ENCODE peak calls at places on chromosome 17, in six cellular contexts. S is mammary epithelial cell; N is PC-9; K is left ventricle myocardium inferior; Q is OCI-LY7; U is CD8-positive, alpha-beta memory T cell. D is an unnamed sample. For H3K4me1 and H3K9me3, the result is how much of the 10 kb centered on the place peaks cover.

GRCh38 chr17:40646791-40647548 is 648 bp downstream of the SMARCE1 start:
- DNase-seq in S (peak), N (peak), K (no peak), Q (peak), U (no peak), D (no peak)

GRCh38 chr17:5772720-5773119 is 188.4 kb upstream of the NLRP1 start:
- DNase-seq in S (peak), N (no peak), K (no peak), Q (no peak), U (no peak), D (no peak)

GRCh38 chr17:80889897-80890550 is 101.6 kb upstream of the CHMP6 start:
- DNase-seq in S (no peak), N (no peak), K (no peak), Q (no peak), U (no peak), D (no peak)

GRCh38 chr17:3845361-3845753 is 689 bp downstream of the NCBP3 start:
- DNase-seq in S (peak), N (peak), K (no peak), Q (peak), U (no peak), D (no peak)

GRCh38 chr17:30600830-30601494 is 123.8 kb downstream of the GOSR1 start:
- DNase-seq in S (peak), N (no peak), K (no peak), Q (peak), U (peak), D (peak)

GRCh38 chr17:27379863-27380533 is 76.2 kb upstream of the KSR1 start:
- DNase-seq in S (peak), N (no peak), K (peak), Q (no peak), U (no peak), D (peak)

GRCh38 chr17:51238253-51238887 is 21.5 kb downstream of the MBTD1 start:
- DNase-seq in S (no peak), N (no peak), K (no peak), Q (peak), U (no peak), D (no peak)

GRCh38 chr17:29645516-29646051 is 22.9 kb upstream of the CORO6 start:
- DNase-seq in S (peak), N (no peak), K (peak), Q (no peak), U (no peak), D (peak)

GRCh38 chr17:49935526-49936210 is 33.3 kb upstream of the DLX4 start:
- DNase-seq in S (no peak), N (no peak), K (no peak), Q (no peak), U (no peak), D (no peak)

GRCh38 chr17:72749119-72749572 is 343.3 kb downstream of the SLC39A11 start:
- DNase-seq in S (no peak), N (no peak), K (no peak), Q (no peak), U (no peak), D (no peak)

GRCh38 chr17:19645608-19646250 is 2.8 kb upstream of the ALDH3A2 start:
- DNase-seq in S (no peak), N (no peak), K (no peak), Q (peak), U (peak), D (peak)

GRCh38 chr17:62994931-62995330 is 28.9 kb downstream of the TANC2 start:
- DNase-seq in S (no peak), N (no peak), K (no peak), Q (no peak), U (no peak), D (no peak)

GRCh38 chr17:30395398-30396022 is 16.8 kb downstream of the CPD start:
- DNase-seq in S (no peak), N (no peak), K (no peak), Q (no peak), U (no peak), D (no peak)

GRCh38 chr17:8060274-8060673 is 21.4 kb downstream of the ALOX15B start:
- DNase-seq in S (peak), N (no peak), K (no peak), Q (peak), U (peak), D (peak)

GRCh38 chr17:56317351-56318208 is 164.3 kb downstream of the ANKFN1 start:
- DNase-seq in S (no peak), N (no peak), K (no peak), Q (no peak), U (no peak), D (no peak)

GRCh38 chr17:39357978-39358377 is 43.4 kb downstream of the FBXL20 start:
- DNase-seq in S (no peak), N (no peak), K (no peak), Q (no peak), U (no peak), D (no peak)

GRCh38 chr17:1049446-1050225 is 52.7 kb downstream of the TIMM22 start:
- DNase-seq in S (no peak), N (no peak), K (peak), Q (no peak), U (no peak), D (no peak)

GRCh38 chr17:82095777-82096708 is 2.0 kb downstream of the FASN start:
- DNase-seq in S (peak), N (peak), K (peak), Q (no peak), U (no peak), D (no peak)

GRCh38 chr17:57926723-57927047 is 28.5 kb downstream of the CUEDC1 start:
- DNase-seq in S (no peak), N (no peak), K (no peak), Q (no peak), U (no peak), D (no peak)
- H3K27ac ChIP-seq in S (no peak), N (no peak), K (peak), Q (no peak), U (no peak), D (peak)

GRCh38 chr17:79840989-79841286 is 1.7 kb upstream of the CBX4 start:
- DNase-seq in S (no peak), N (no peak), K (no peak), Q (no peak), U (no peak), D (no peak)
- H3K4me1 ChIP-seq in S (under half), N (under half), K (half or more), Q (under half), U (half or more), D (half or more)

DNA sequence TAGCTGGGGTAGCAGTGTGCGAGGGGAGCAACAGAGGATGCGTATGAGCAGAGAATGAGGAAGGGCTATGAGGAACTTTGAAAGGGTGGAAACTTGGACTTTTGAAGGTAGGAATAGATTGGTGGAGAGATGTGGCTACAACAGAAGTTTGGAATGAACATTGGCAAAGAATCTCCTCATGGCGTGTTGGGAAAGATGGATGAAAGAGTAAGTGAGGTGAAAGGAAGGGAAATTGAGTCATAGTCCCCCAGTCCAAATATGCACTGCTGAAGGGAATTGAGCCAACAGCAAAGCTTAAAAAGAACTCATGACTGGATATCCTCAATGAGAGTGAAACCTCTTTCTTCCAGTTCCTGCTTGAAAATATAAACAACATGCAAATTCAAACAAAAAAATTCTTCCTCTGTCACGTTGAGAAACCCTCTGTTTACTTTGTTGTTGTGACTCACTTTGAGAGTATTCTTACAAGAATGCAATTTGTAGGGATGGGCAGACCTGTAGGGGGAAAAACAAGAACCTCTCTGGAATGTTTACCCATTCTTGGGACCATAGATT is 313.2 kb upstream of the KCNJ16 start:
- DNase-seq in S (peak), N (peak), K (no peak), Q (no peak), U (no peak), D (no peak)
- H3K9me3 ChIP-seq in S (under half), N (under half), K (under half), Q (under half), U (under half), D (under half)

DNA sequence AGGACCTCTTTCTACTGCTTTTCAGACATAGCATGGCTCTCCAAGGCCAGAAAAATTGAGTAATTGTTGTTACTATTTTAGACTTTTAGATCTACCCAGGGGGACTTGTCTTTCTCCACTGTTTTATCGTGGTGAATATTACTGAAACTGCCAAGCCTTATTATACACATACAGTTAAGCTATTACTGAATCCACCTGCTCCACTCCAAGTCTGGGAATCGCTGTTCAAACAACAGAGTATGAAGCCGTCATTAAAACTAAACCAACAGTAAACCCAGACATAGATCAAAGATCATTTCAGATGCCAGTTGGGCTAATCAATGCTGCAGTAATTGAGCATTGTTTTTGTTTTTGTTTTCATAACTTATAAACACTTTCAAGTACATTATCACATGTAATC is 163.5 kb downstream of the KCNJ2 start:
- DNase-seq in S (no peak), N (no peak), K (no peak), Q (no peak), U (no peak), D (no peak)
- H3K27ac ChIP-seq in S (no peak), N (no peak), K (no peak), Q (no peak), U (no peak), D (no peak)